ENCODE peak calls at places on chromosomes 5 and 9, in nine cellular contexts. R is esophagus squamous epithelium, I is right atrium auricular region, F is left ventricle myocardium inferior, X is trophoblast cell, D is psoas muscle, T is Peyer's patch, Y is BE2C, B is ovary. M is an unnamed sample. For H3K4me1 and H3K36me3, the result is how much of the 10 kb centered on the place peaks cover.

GRCh38 chr9:121279841-121280388 is 12.0 kb downstream of the GSN start:
- DNase-seq in R (no peak), I (no peak), F (no peak), X (no peak), D (peak), T (no peak), Y (no peak), B (no peak), M (no peak)

GRCh38 chr9:93128011-93128714 is 5.9 kb downstream of the NINJ1 start:
- DNase-seq in R (no peak), I (no peak), F (no peak), X (no peak), D (peak), T (no peak), Y (no peak), B (no peak), M (peak)

GRCh38 chr9:101486693-101487442 is 46.8 kb upstream of the RNF20 start:
- DNase-seq in R (no peak), I (no peak), F (peak), X (no peak), D (peak), T (peak), Y (peak), B (peak), M (peak)

GRCh38 chr5:75331095-75332090 is 5.6 kb upstream of the HMGCR start:
- DNase-seq in R (no peak), I (no peak), F (no peak), X (no peak), D (no peak), T (no peak), Y (no peak), B (no peak), M (no peak)

GRCh38 chr5:73997936-73998335 is 371.9 kb downstream of the ARHGEF28 start:
- DNase-seq in R (no peak), I (no peak), F (no peak), X (no peak), D (no peak), T (no peak), Y (no peak), B (no peak), M (no peak)

GRCh38 chr5:109246841-109247592 is 162.8 kb downstream of the PJA2 start:
- DNase-seq in R (no peak), I (no peak), F (no peak), X (no peak), D (no peak), T (no peak), Y (no peak), B (no peak), M (no peak)

GRCh38 chr5:126494393-126494792 is 71.2 kb downstream of the GRAMD2B start:
- DNase-seq in R (no peak), I (no peak), F (no peak), X (no peak), D (no peak), T (no peak), Y (no peak), B (no peak), M (no peak)

GRCh38 chr9:121842612-121842978 is 191.2 kb downstream of the DAB2IP start:
- DNase-seq in R (no peak), I (no peak), F (no peak), X (peak), D (no peak), T (no peak), Y (no peak), B (no peak), M (no peak)

GRCh38 chr5:130289132-130290088 is 385.1 kb downstream of the CHSY3 start:
- DNase-seq in R (no peak), I (no peak), F (no peak), X (no peak), D (no peak), T (no peak), Y (no peak), B (no peak), M (no peak)

GRCh38 chr9:33076360-33077004 is at the start of gene SMU1:
- DNase-seq in R (peak), I (peak), F (peak), X (peak), D (peak), T (peak), Y (peak), B (peak), M (peak)

GRCh38 chr5:127442085-127442484 is 75.4 kb upstream of the PRRC1 start:
- DNase-seq in R (no peak), I (no peak), F (no peak), X (no peak), D (no peak), T (no peak), Y (no peak), B (no peak), M (no peak)

GRCh38 chr5:165161204-165161603 is 1655.8 kb downstream of the MAT2B start:
- DNase-seq in R (no peak), I (no peak), F (no peak), X (no peak), D (no peak), T (no peak), Y (peak), B (no peak), M (no peak)

GRCh38 chr5:161167001-161167765 is 315.2 kb upstream of the ATP10B start:
- DNase-seq in R (no peak), I (no peak), F (no peak), X (no peak), D (no peak), T (no peak), Y (no peak), B (no peak), M (no peak)

GRCh38 chr9:124062172-124062571 is 50.6 kb downstream of the LHX2 start:
- DNase-seq in R (no peak), I (no peak), F (no peak), X (no peak), D (no peak), T (no peak), Y (no peak), B (no peak), M (no peak)

GRCh38 chr5:74109344-74109743 is 483.3 kb downstream of the ARHGEF28 start:
- DNase-seq in R (no peak), I (no peak), F (no peak), X (no peak), D (no peak), T (no peak), Y (no peak), B (no peak), M (no peak)

GRCh38 chr9:123679330-123679987 is 250.5 kb downstream of the DENND1A start:
- DNase-seq in R (no peak), I (no peak), F (no peak), X (no peak), D (no peak), T (no peak), Y (no peak), B (no peak), M (no peak)

GRCh38 chr9:135797507-135798302 is 95.7 kb downstream of the KCNT1 start:
- DNase-seq in R (no peak), I (no peak), F (peak), X (no peak), D (peak), T (no peak), Y (peak), B (no peak), M (no peak)

GRCh38 chr5:149130932-149131273 is 10.4 kb upstream of the ABLIM3 start:
- DNase-seq in R (no peak), I (no peak), F (no peak), X (peak), D (no peak), T (no peak), Y (no peak), B (no peak), M (no peak)

GRCh38 chr5:110159202-110159601 is 469.5 kb downstream of the MAN2A1 start:
- DNase-seq in R (no peak), I (no peak), F (no peak), X (no peak), D (no peak), T (no peak), Y (no peak), B (no peak), M (no peak)

GRCh38 chr5:129228577-129228976 is 134.0 kb downstream of the ISOC1 start:
- DNase-seq in R (no peak), I (no peak), F (no peak), X (no peak), D (no peak), T (no peak), Y (no peak), B (no peak), M (no peak)

GRCh38 chr9:132163876-132164603 is 2.2 kb downstream of the NTNG2 start:
- DNase-seq in R (no peak), I (no peak), F (no peak), X (no peak), D (peak), T (no peak), Y (no peak), B (no peak), M (no peak)

GRCh38 chr5:128825826-128826225 is 139.5 kb upstream of the SLC27A6 start:
- DNase-seq in R (no peak), I (no peak), F (no peak), X (no peak), D (no peak), T (no peak), Y (no peak), B (no peak), M (no peak)

GRCh38 chr5:117203584-117203983 is 629.0 kb upstream of the SEMA6A start:
- DNase-seq in R (no peak), I (no peak), F (no peak), X (no peak), D (no peak), T (no peak), Y (no peak), B (no peak), M (no peak)

GRCh38 chr5:62284946-62285891 is 20.8 kb upstream of the KIF2A start:
- DNase-seq in R (no peak), I (no peak), F (no peak), X (peak), D (no peak), T (no peak), Y (no peak), B (no peak), M (no peak)

GRCh38 chr9:82606071-82606470 is 456.9 kb downstream of the RASEF start:
- DNase-seq in R (no peak), I (no peak), F (no peak), X (no peak), D (no peak), T (no peak), Y (no peak), B (no peak), M (no peak)

GRCh38 chr5:32794086-32794485 is 83.0 kb downstream of the NPR3 start:
- DNase-seq in R (no peak), I (no peak), F (no peak), X (no peak), D (no peak), T (no peak), Y (no peak), B (no peak), M (no peak)

GRCh38 chr5:138033275-138033808 is 463 bp upstream of the FAM13B start:
- DNase-seq in R (no peak), I (no peak), F (no peak), X (peak), D (no peak), T (no peak), Y (no peak), B (no peak), M (no peak)

GRCh38 chr9:127451681-127452480 is 571 bp downstream of the LRSAM1 start:
- DNase-seq in R (no peak), I (peak), F (peak), X (no peak), D (peak), T (peak), Y (peak), B (peak), M (peak)

GRCh38 chr9:96071245-96072124 is 196.0 kb downstream of the ERCC6L2 start:
- DNase-seq in R (no peak), I (no peak), F (no peak), X (no peak), D (no peak), T (no peak), Y (peak), B (no peak), M (no peak)

GRCh38 chr5:1268666-1269065 is 26.2 kb downstream of the TERT start:
- DNase-seq in R (no peak), I (no peak), F (no peak), X (no peak), D (no peak), T (no peak), Y (no peak), B (no peak), M (no peak)

GRCh38 chr5:873328-873727 is 19.3 kb downstream of the BRD9 start:
- DNase-seq in R (no peak), I (no peak), F (peak), X (no peak), D (peak), T (no peak), Y (no peak), B (no peak), M (no peak)

GRCh38 chr5:88536146-88536545 is 267.5 kb upstream of the TMEM161B start:
- DNase-seq in R (no peak), I (no peak), F (no peak), X (no peak), D (no peak), T (no peak), Y (no peak), B (no peak), M (no peak)

GRCh38 chr9:38042626-38043359 is 26.2 kb downstream of the SHB start:
- DNase-seq in R (no peak), I (no peak), F (no peak), X (no peak), D (no peak), T (no peak), Y (no peak), B (no peak), M (no peak)

GRCh38 chr5:177474094-177474493 is 660 bp upstream of the DBN1 start:
- DNase-seq in R (no peak), I (no peak), F (no peak), X (no peak), D (no peak), T (no peak), Y (no peak), B (no peak), M (no peak)
- H3K4me1 ChIP-seq in R (half or more), I (half or more), F (half or more), X (under half), D (under half), T (under half), Y (under half), B (under half), M (under half)

DNA sequence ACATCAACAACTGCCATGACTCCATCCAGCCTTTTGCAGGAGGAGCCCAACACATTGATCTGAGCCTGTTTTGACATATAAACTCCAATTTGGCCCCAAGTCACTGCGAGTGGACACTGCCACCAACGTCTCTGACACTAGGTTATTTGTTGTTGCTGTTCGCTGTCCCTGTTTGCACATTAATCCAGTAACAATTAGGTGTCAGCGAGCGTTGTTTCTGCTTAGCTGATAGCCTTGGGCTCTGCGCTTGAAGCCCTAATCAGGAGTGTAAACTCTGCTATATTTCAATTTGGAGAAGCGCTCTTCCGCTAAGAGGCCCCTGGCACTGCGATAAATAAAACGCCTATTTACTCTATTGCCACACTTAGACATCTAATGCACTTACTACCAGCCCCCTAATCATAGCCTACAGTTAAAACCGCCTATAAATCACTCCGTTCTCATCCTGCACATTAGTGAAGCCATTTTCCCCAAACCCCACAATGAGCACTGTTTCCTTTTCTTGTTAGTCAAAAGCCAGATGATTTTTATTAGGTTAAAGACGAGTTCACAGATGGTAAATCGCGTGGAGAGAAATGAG is 195.9 kb upstream of the TBCA start:
- DNase-seq in R (no peak), I (no peak), F (no peak), X (no peak), D (no peak), T (no peak), Y (no peak), B (no peak), M (no peak)
- H3K4me3 ChIP-seq in R (peak), I (peak), F (peak), X (no peak), D (peak), T (peak), Y (peak), B (peak), M (peak)

GRCh38 chr5:72888595-72888994 is 67.2 kb upstream of the FCHO2 start:
- DNase-seq in R (no peak), I (no peak), F (no peak), X (no peak), D (no peak), T (no peak), Y (no peak), B (no peak), M (no peak)

GRCh38 chr5:72884911-72885310 is 68.5 kb downstream of the TNPO1 start:
- DNase-seq in R (no peak), I (no peak), F (no peak), X (no peak), D (no peak), T (no peak), Y (no peak), B (no peak), M (no peak)

GRCh38 chr5:72882989-72883388 is 66.5 kb downstream of the TNPO1 start:
- DNase-seq in R (no peak), I (no peak), F (no peak), X (no peak), D (no peak), T (no peak), Y (no peak), B (no peak), M (no peak)

GRCh38 chr5:72883850-72884249 is 67.4 kb downstream of the TNPO1 start:
- DNase-seq in R (no peak), I (no peak), F (no peak), X (no peak), D (no peak), T (no peak), Y (no peak), B (no peak), M (no peak)

GRCh38 chr5:72885824-72886223 is 69.4 kb downstream of the TNPO1 start:
- DNase-seq in R (no peak), I (no peak), F (no peak), X (no peak), D (no peak), T (no peak), Y (no peak), B (no peak), M (no peak)
- H3K36me3 ChIP-seq in R (half or more), I (half or more), F (half or more), X (under half), D (half or more), T (under half), Y (half or more), B (under half), M (under half)

GRCh38 chr9:16131269-16131668 is 578.4 kb downstream of the CCDC171 start:
- DNase-seq in R (no peak), I (no peak), F (no peak), X (no peak), D (no peak), T (no peak), Y (no peak), B (no peak), M (no peak)
- H3K4me1 ChIP-seq in R (under half), I (under half), F (under half), X (under half), D (under half), T (under half), Y (under half), B (under half), M (under half)

DNA sequence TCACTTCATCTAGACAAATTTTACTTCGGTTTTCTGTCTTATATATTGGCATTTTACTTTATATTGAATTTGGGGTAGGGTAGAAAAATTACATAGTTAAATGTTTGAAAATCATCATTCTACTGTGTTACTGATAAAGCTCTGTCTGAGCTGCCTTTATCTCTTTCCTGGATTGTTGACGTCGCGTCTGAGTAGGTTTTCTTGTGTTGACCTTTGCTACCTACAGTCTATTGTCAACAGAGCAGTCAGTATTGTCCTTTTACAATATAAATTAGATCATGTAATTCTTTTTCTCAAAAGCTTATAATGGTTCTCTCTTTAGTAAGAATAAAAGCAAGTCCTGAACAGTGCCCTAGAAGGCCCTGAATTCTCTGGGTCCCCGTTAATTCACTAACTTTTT is 128.2 kb downstream of the HACD4 start:
- DNase-seq in R (no peak), I (no peak), F (no peak), X (peak), D (no peak), T (no peak), Y (no peak), B (no peak), M (no peak)
- H3K4me3 ChIP-seq in R (no peak), I (no peak), F (no peak), X (no peak), D (no peak), T (no peak), Y (no peak), B (no peak), M (no peak)

GRCh38 chr9:129868033-129868395 is 32.8 kb downstream of the USP20 start:
- DNase-seq in R (no peak), I (no peak), F (no peak), X (no peak), D (peak), T (no peak), Y (no peak), B (no peak), M (no peak)

GRCh38 chr9:129867138-129868032 is 32.1 kb downstream of the USP20 start:
- DNase-seq in R (no peak), I (no peak), F (no peak), X (no peak), D (no peak), T (no peak), Y (no peak), B (no peak), M (no peak)

GRCh38 chr9:129865668-129866320 is 30.5 kb downstream of the USP20 start:
- DNase-seq in R (no peak), I (no peak), F (no peak), X (no peak), D (peak), T (no peak), Y (no peak), B (no peak), M (no peak)

GRCh38 chr9:129864991-129865647 is 29.9 kb downstream of the USP20 start:
- DNase-seq in R (no peak), I (no peak), F (no peak), X (no peak), D (peak), T (no peak), Y (no peak), B (no peak), M (no peak)

DNA sequence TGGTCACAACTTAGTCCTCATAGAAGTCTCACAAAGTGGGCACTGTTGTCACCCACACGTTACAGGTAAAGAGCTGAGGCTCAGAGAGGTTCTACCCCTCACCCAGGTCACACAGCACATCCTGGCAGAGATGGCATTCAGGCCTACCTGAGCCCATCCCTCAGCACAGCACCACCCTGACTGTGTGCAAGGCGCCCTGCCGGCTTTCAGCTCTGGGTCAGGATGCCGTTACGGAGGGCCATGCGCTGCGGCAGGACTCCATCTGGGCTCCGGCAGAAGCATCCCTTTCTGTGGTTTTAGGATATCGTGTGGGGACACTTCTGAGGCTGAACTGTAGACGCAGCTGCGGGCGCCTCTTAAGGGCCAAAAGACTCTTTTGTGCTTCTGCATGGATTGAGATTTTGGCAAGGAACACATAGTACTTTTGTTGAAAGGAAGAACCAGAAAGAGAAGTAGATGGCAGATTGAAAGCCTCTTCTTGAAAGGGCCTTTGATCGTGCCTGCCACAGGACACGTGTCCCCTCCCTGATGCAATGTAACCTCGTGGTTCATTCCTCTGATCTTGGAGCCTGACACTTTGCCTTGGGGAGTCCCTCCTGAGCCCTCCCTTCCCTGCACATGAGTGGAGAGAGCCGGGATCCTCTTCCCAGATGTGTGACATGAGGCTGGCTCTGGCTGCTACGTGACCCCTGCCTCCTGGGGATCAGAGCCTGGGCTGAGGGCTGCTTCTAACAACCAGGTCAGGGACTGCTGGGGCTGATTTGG is 31.3 kb downstream of the USP20 start:
- DNase-seq in R (no peak), I (no peak), F (no peak), X (no peak), D (peak), T (no peak), Y (no peak), B (no peak), M (no peak)
- H3K36me3 ChIP-seq in R (half or more), I (under half), F (half or more), X (under half), D (half or more), T (under half), Y (under half), B (under half), M (under half)

GRCh38 chr5:158069838-158070237 is 210.9 kb upstream of the CLINT1 start:
- DNase-seq in R (no peak), I (no peak), F (no peak), X (no peak), D (no peak), T (no peak), Y (no peak), B (no peak), M (no peak)
- H3K4me1 ChIP-seq in R (under half), I (under half), F (under half), X (under half), D (under half), T (under half), Y (under half), B (under half), M (under half)